ENCODE peak calls at places on chromosomes 3 and 15, in five cellular contexts. Z is AG09309; K is NB4; D is heart right ventricle; Y is CD8-positive, alpha-beta T cell. Q is an unnamed sample.

GRCh38 chr3:61802772-61803171 is 241.4 kb downstream of the PTPRG start:
- DNase-seq in Z (no peak), K (no peak), D (no peak), Y (no peak), Q (no peak)

GRCh38 chr3:57556459-57557087 is 499 bp downstream of the PDE12 start:
- DNase-seq in Z (no peak), K (no peak), D (no peak), Y (peak; percentile 32), Q (no peak)

GRCh38 chr3:4950351-4950784 is 28.9 kb upstream of the BHLHE40 start:
- DNase-seq in Z (no peak), K (peak; percentile 58), D (no peak), Y (no peak), Q (no peak)

GRCh38 chr15:100193277-100193860 is 148.4 kb downstream of the ADAMTS17 start:
- DNase-seq in Z (no peak), K (no peak), D (no peak), Y (no peak), Q (no peak)

GRCh38 chr15:48440084-48440483 is 108.9 kb downstream of the DUT start:
- DNase-seq in Z (peak; percentile 90), K (no peak), D (no peak), Y (no peak), Q (no peak)

GRCh38 chr3:129195731-129196256 is 12.1 kb upstream of the CNBP start:
- DNase-seq in Z (peak; percentile 84), K (peak; percentile 20), D (peak; percentile 74), Y (no peak), Q (no peak)

GRCh38 chr3:57791245-57791644 is 35.1 kb downstream of the SLMAP start:
- DNase-seq in Z (no peak), K (peak; percentile 84), D (no peak), Y (no peak), Q (no peak)

GRCh38 chr15:25790003-25790660 is 73.0 kb downstream of the ATP10A start:
- DNase-seq in Z (peak; percentile 74), K (no peak), D (peak; percentile 54), Y (no peak), Q (no peak)

GRCh38 chr3:159059395-159059794 is 257.5 kb downstream of the MFSD1 start:
- DNase-seq in Z (no peak), K (no peak), D (no peak), Y (no peak), Q (no peak)

GRCh38 chr15:58491151-58491473 is 59.3 kb downstream of the LIPC start:
- DNase-seq in Z (no peak), K (no peak), D (no peak), Y (no peak), Q (no peak)

GRCh38 chr3:149020839-149021252 is 29.5 kb downstream of the GYG1 start:
- DNase-seq in Z (no peak), K (no peak), D (no peak), Y (no peak), Q (no peak)

GRCh38 chr3:132432639-132433038 is 15.3 kb downstream of the DNAJC13 start:
- DNase-seq in Z (peak; percentile 21), K (peak; percentile 56), D (no peak), Y (no peak), Q (peak; percentile 38)

GRCh38 chr3:171351676-171352075 is 108.5 kb downstream of the TNIK start:
- DNase-seq in Z (peak; percentile 84), K (peak; percentile 63), D (no peak), Y (no peak), Q (no peak)

GRCh38 chr3:183253961-183254815 is 1.1 kb downstream of the B3GNT5 start:
- DNase-seq in Z (no peak), K (peak; percentile 72), D (peak; percentile 28), Y (peak; percentile 18), Q (no peak)

GRCh38 chr3:15241341-15241740 is 35.3 kb downstream of the CAPN7 start:
- DNase-seq in Z (no peak), K (peak; percentile 56), D (no peak), Y (peak; percentile 43), Q (peak; percentile 23)

GRCh38 chr15:27086146-27086545 is 115.2 kb downstream of the GABRG3 start:
- DNase-seq in Z (no peak), K (no peak), D (no peak), Y (no peak), Q (no peak)

GRCh38 chr3:42036483-42036823 is 54.7 kb upstream of the TRAK1 start:
- DNase-seq in Z (no peak), K (no peak), D (peak; percentile 73), Y (no peak), Q (no peak)

GRCh38 chr3:144055604-144056003 is 84.0 kb downstream of the DIPK2A start:
- DNase-seq in Z (no peak), K (no peak), D (no peak), Y (no peak), Q (no peak)

GRCh38 chr3:127551971-127552370 is 38.6 kb downstream of the TPRA1 start:
- DNase-seq in Z (no peak), K (no peak), D (no peak), Y (no peak), Q (no peak)

GRCh38 chr3:126907557-126907956 is 75.4 kb upstream of the PLXNA1 start:
- DNase-seq in Z (no peak), K (no peak), D (no peak), Y (no peak), Q (no peak)

GRCh38 chr3:52372822-52373504 is 56.8 kb downstream of the DNAH1 start:
- DNase-seq in Z (no peak), K (peak; percentile 87), D (peak; percentile 38), Y (peak; percentile 24), Q (no peak)

GRCh38 chr3:100796556-100796955 is 87.3 kb downstream of the TFG start:
- DNase-seq in Z (no peak), K (peak; percentile 25), D (no peak), Y (no peak), Q (no peak)

GRCh38 chr3:172065534-172065933 is 26.2 kb downstream of the FNDC3B start:
- DNase-seq in Z (no peak), K (no peak), D (no peak), Y (no peak), Q (no peak)

GRCh38 chr3:126519506-126520455 is 2.2 kb upstream of the UROC1 start:
- DNase-seq in Z (no peak), K (no peak), D (no peak), Y (no peak), Q (peak; percentile 50)

GRCh38 chr3:184240384-184241140 is 8.2 kb downstream of the ALG3 start:
- DNase-seq in Z (no peak), K (peak; percentile 63), D (no peak), Y (no peak), Q (no peak)

GRCh38 chr3:156751461-156752025 is 74.6 kb upstream of the LEKR1 start:
- DNase-seq in Z (peak; percentile 98), K (peak; percentile 60), D (peak; percentile 10), Y (no peak), Q (no peak)

GRCh38 chr3:143439785-143440184 is 320.2 kb downstream of the CHST2 start:
- DNase-seq in Z (no peak), K (no peak), D (no peak), Y (no peak), Q (peak; percentile 53)

GRCh38 chr15:79593119-79593869 is 161.2 kb downstream of the MINAR1 start:
- DNase-seq in Z (no peak), K (peak; percentile 30), D (no peak), Y (no peak), Q (no peak)

GRCh38 chr15:25175789-25176615 is 221.2 kb downstream of the SNRPN start:
- DNase-seq in Z (no peak), K (no peak), D (peak; percentile 2), Y (peak; percentile 1), Q (no peak)

GRCh38 chr3:124774305-124774673 is 44.0 kb downstream of the UMPS start:
- DNase-seq in Z (no peak), K (no peak), D (peak; percentile 50), Y (no peak), Q (no peak)

GRCh38 chr15:49315543-49315942 is 107.5 kb upstream of the FGF7 start:
- DNase-seq in Z (no peak), K (no peak), D (no peak), Y (no peak), Q (no peak)

GRCh38 chr3:119575507-119575906 is 3.8 kb upstream of the ADPRH start:
- DNase-seq in Z (no peak), K (no peak), D (no peak), Y (no peak), Q (no peak)
- H3K4me3 ChIP-seq in Z (no peak overlapping the region), K (no peak overlapping the region), D (no peak overlapping the region), Y (no peak overlapping the region), Q (no peak overlapping the region)

DNA sequence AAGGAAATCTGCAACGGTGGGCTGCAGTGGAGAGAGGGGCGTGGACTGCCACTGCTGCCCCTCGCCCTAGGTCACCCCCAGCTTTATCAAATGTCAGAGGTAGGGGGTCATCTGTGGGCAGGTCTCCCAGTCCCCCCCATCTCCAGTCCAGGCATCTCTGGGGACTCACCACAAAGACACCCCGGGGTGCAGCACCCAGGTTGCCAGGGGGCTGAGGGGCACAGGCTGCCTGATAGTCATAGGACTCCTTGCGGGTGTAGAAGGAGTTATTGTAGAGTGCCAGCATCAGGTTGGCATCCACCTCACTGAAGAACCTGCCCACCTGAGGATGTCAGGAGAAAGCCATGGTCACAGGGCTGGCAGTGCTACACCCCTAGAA is 6.5 kb upstream of the TMEM115 start:
- DNase-seq in Z (no peak), K (no peak), D (no peak), Y (no peak), Q (no peak)
- H3K4me3 ChIP-seq in Z (no peak overlapping the region), K (no peak overlapping the region), D (no peak overlapping the region), Y (peak overlapping the region; percentile 68), Q (peak overlapping the region; percentile 60)

DNA sequence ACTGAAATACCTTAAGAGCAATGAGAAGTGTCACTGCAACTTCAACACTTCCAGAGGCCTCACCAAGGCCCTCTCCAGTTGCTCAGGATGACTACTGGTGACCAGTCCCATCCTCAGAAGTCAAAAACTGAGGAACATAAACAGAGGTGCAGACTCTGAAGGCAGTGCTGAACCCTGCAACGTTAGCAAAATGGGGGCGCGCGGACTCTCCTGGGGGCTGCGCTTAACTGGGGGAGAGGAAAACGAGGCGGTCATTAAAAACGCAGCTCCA is 945 bp downstream of the XXYLT1 start:
- DNase-seq in Z (no peak), K (no peak), D (no peak), Y (no peak), Q (no peak)
- H3K4me3 ChIP-seq in Z (peak overlapping the region; percentile 57), K (peak overlapping the region; percentile 80), D (peak overlapping the region; percentile 89), Y (peak overlapping the region; percentile 87), Q (peak overlapping the region; percentile 78)

GRCh38 chr15:36109943-36110658 is 469.3 kb upstream of the CDIN1 start:
- DNase-seq in Z (peak; percentile 10), K (no peak), D (no peak), Y (no peak), Q (no peak)

GRCh38 chr15:36108539-36108938 is 470.9 kb upstream of the CDIN1 start:
- DNase-seq in Z (no peak), K (no peak), D (no peak), Y (no peak), Q (no peak)

GRCh38 chr15:36110659-36110993 is 468.8 kb upstream of the CDIN1 start:
- DNase-seq in Z (no peak), K (no peak), D (no peak), Y (no peak), Q (no peak)

DNA sequence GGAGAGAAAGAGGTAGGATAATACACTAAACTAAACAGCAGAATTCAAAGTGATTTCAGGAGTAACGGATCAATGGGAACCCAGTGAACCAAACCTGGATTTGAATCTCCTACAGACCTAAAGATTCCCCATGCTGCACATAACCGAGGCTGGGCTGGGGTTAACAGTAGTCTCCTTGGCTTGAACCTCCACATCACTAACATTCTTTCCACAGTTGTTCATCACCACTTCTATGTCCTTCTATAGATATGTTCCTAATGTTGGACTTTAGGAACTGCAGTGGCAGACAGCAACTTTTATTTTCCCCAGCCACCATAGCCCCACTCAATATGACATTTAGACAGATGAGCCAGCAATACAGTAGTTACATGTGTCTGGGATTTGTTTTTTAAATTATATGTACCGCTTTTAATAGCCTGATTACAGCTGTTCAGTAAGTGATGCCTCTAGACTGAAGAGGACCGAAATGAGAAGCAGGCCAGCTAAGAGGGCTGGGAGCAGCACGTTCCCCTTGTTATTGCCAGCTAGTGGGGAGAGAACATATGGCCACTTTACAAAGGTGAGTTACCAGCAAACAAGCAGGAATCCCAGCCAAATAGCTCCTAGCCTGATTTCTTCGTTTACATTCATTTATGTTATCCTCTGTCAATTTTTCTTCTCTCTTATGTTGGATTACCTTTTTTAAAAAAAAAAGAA is 472.6 kb upstream of the CDIN1 start:
- DNase-seq in Z (no peak), K (no peak), D (peak; percentile 33), Y (no peak), Q (no peak)
- H3K4me3 ChIP-seq in Z (no peak overlapping the region), K (no peak overlapping the region), D (no peak overlapping the region), Y (no peak overlapping the region), Q (no peak overlapping the region)